ENCODE peak calls at places on chromosomes 12 and 14, in four cellular contexts. I is progenitor cell of endocrine pancreas, Y is HFF-Myc, A is H4. B is an unnamed sample.

GRCh38 chr12:78194448-78194847 is 363.8 kb downstream of the NAV3 start:
- DNase-seq in Y (peak; percentile 69), A (no peak), I (no peak), B (no peak)

GRCh38 chr12:39831587-39832315 is 212.1 kb upstream of the ABCD2 start:
- DNase-seq in Y (no peak), A (no peak), I (no peak), B (no peak)

GRCh38 chr12:10634427-10634826 is 21.0 kb upstream of the MAGOHB start:
- DNase-seq in Y (no peak), I (no peak), A (peak; percentile 33), B (peak; percentile 49)

GRCh38 chr14:65904988-65905387 is 492.5 kb downstream of the FUT8 start:
- DNase-seq in Y (no peak), A (no peak), I (no peak), B (no peak)

GRCh38 chr12:84658877-84659276 is 253.7 kb downstream of the SLC6A15 start:
- DNase-seq in A (no peak), Y (no peak), I (no peak), B (no peak)

GRCh38 chr14:59576332-59577294 is at the start of gene CCDC175:
- DNase-seq in Y (no peak), A (peak; percentile 59), I (peak; percentile 87), B (peak; percentile 90)

GRCh38 chr14:77980475-77981321 is 180.8 kb downstream of the ADCK1 start:
- DNase-seq in A (no peak), Y (no peak), I (peak; percentile 57), B (no peak)

GRCh38 chr12:61758661-61759060 is 501.5 kb upstream of the USP15 start:
- DNase-seq in Y (no peak), I (no peak), A (no peak), B (no peak)

GRCh38 chr12:110677982-110678381 is 10.9 kb downstream of the HVCN1 start:
- DNase-seq in A (no peak), Y (no peak), I (no peak), B (no peak)

B was measured in HTR-8/SVneo.